ENCODE peak calls at places on chromosome 15, in four cellular contexts. N, Z, F and B are unnamed samples.

GRCh38 chr15:70575251-70576227 is 187.8 kb downstream of the UACA start:
- DNase-seq in F (no peak), Z (no peak), N (no peak), B (no peak)

GRCh38 chr15:43239732-43240491 is 19.1 kb upstream of the EPB42 start:
- DNase-seq in Z (no peak), F (no peak), N (peak; percentile 55), B (no peak)

GRCh38 chr15:58228708-58229107 is 90.5 kb downstream of the AQP9 start:
- DNase-seq in F (no peak), Z (no peak), N (no peak), B (no peak)

GRCh38 chr15:80202641-80203360 is 49.2 kb downstream of the CTXND1 start:
- DNase-seq in Z (no peak), N (no peak), F (no peak), B (no peak)

GRCh38 chr15:75200765-75201608 is 695 bp upstream of the C15orf39 start:
- DNase-seq in N (peak; percentile 72), F (no peak), Z (no peak), B (no peak)

GRCh38 chr15:59622289-59622688 is 10.7 kb downstream of the GCNT3 start:
- DNase-seq in F (peak; percentile 38), N (peak; percentile 79), Z (no peak), B (peak; percentile 33)

GRCh38 chr15:95687686-95688085 is 642.8 kb upstream of the NR2F2 start:
- DNase-seq in F (no peak), N (no peak), Z (no peak), B (no peak)

GRCh38 chr15:74036271-74037170 is 42.0 kb downstream of the PML start:
- DNase-seq in N (no peak), Z (peak; percentile 39), F (peak; percentile 49), B (no peak)

GRCh38 chr15:55827965-55828364 is 85.0 kb upstream of the PRTG start:
- DNase-seq in Z (no peak), F (no peak), N (no peak), B (no peak)

GRCh38 chr15:35495075-35495474 is 50.9 kb downstream of the DPH6 start:
- DNase-seq in F (no peak), Z (no peak), N (no peak), B (no peak)